ENCODE peak calls at places on chromosomes 2 and 18, in six cellular contexts. N is hepatocyte, Y is OCI-LY7, I is PC-3, E is IMR-90, G is GM12878. U is an unnamed sample.

GRCh38 chr2:36569267-36569860 is 28.6 kb downstream of the FEZ2 start:
- DNase-seq in N (no peak), Y (no peak), I (peak; percentile 34), E (no peak), G (no peak), U (no peak)

GRCh38 chr18:9386872-9387271 is 52.3 kb downstream of the TWSG1 start:
- DNase-seq in N (no peak), Y (no peak), I (no peak), E (no peak), G (no peak), U (no peak)

GRCh38 chr2:216086207-216086893 is 4.6 kb downstream of the TMEM169 start:
- DNase-seq in N (no peak), Y (no peak), I (no peak), E (no peak), G (no peak), U (no peak)

GRCh38 chr18:50644807-50645206 is 84.9 kb downstream of the MAPK4 start:
- DNase-seq in N (peak; percentile 49), Y (no peak), I (peak; percentile 19), E (no peak), G (no peak), U (peak; percentile 54)

GRCh38 chr18:63970803-63971191 is 916 bp downstream of the SERPINB8 start:
- DNase-seq in N (peak; percentile 78), Y (no peak), I (peak; percentile 33), E (peak; percentile 21), G (no peak), U (peak; percentile 48)

GRCh38 chr2:42334220-42334619 is 26.8 kb downstream of the COX7A2L start:
- DNase-seq in N (no peak), Y (no peak), I (no peak), E (no peak), G (no peak), U (no peak)

GRCh38 chr2:99729104-99729503 is 239.3 kb upstream of the REV1 start:
- DNase-seq in N (no peak), Y (no peak), I (no peak), E (peak; percentile 54), G (no peak), U (no peak)

GRCh38 chr18:48777026-48777736 is 173.6 kb downstream of the SMAD7 start:
- DNase-seq in N (peak; percentile 85), Y (peak; percentile 68), I (peak; percentile 30), E (peak; percentile 20), G (no peak), U (peak; percentile 82)

GRCh38 chr2:118593257-118593656 is 254.2 kb downstream of the EN1 start:
- DNase-seq in N (no peak), Y (no peak), I (no peak), E (no peak), G (no peak), U (no peak)

GRCh38 chr2:232897386-232897970 is 27.4 kb downstream of the SNORC start:
- DNase-seq in N (peak; percentile 1), Y (no peak), I (no peak), E (no peak), G (no peak), U (no peak)

GRCh38 chr2:206392118-206392517 is 51.2 kb upstream of the ADAM23 start:
- DNase-seq in N (peak; percentile 46), Y (peak; percentile 48), I (peak; percentile 67), E (peak; percentile 54), G (no peak), U (peak; percentile 45)

GRCh38 chr2:217113496-217113895 is 253.6 kb upstream of the TNP1 start:
- DNase-seq in N (no peak), Y (no peak), I (no peak), E (no peak), G (no peak), U (no peak)

GRCh38 chr18:38932752-38933151 is 1367.2 kb upstream of the CELF4 start:
- DNase-seq in N (no peak), Y (no peak), I (no peak), E (no peak), G (no peak), U (no peak)
- H2AFZ ChIP-seq in N (no peak overlapping the region), Y (no peak overlapping the region), I (no peak overlapping the region), E (no peak overlapping the region), G (peak overlapping the region; percentile 15), U (no peak overlapping the region)

GRCh38 chr2:200533754-200534153 is 7.7 kb downstream of the SGO2 start:
- DNase-seq in N (no peak), Y (no peak), I (no peak), E (no peak), G (no peak), U (no peak)
- H2AFZ ChIP-seq in N (no peak overlapping the region), Y (no peak overlapping the region), I (no peak overlapping the region), E (no peak overlapping the region), G (no peak overlapping the region), U (no peak overlapping the region)

GRCh38 chr2:83695530-83695929 is 763.5 kb downstream of the SUCLG1 start:
- DNase-seq in N (no peak), Y (no peak), I (no peak), E (no peak), G (no peak), U (no peak)
- H2AFZ ChIP-seq in N (no peak overlapping the region), Y (no peak overlapping the region), I (no peak overlapping the region), E (no peak overlapping the region), G (no peak overlapping the region), U (no peak overlapping the region)

GRCh38 chr2:112709703-112710102 is 11.1 kb upstream of the NT5DC4 start:
- DNase-seq in N (no peak), Y (no peak), I (no peak), E (no peak), G (no peak), U (no peak)
- H2AFZ ChIP-seq in N (no peak overlapping the region), Y (no peak overlapping the region), I (no peak overlapping the region), E (no peak overlapping the region), G (peak overlapping the region; percentile 48), U (no peak overlapping the region)

GRCh38 chr18:27413495-27414401 is 228.6 kb upstream of the CHST9 start:
- DNase-seq in N (peak; percentile 19), Y (no peak), I (peak; percentile 96), E (no peak), G (no peak), U (no peak)
- H2AFZ ChIP-seq in N (peak overlapping the region; percentile 3), Y (no peak overlapping the region), I (peak overlapping the region; percentile 45), E (no peak overlapping the region), G (no peak overlapping the region), U (peak overlapping the region; percentile 55)

DNA sequence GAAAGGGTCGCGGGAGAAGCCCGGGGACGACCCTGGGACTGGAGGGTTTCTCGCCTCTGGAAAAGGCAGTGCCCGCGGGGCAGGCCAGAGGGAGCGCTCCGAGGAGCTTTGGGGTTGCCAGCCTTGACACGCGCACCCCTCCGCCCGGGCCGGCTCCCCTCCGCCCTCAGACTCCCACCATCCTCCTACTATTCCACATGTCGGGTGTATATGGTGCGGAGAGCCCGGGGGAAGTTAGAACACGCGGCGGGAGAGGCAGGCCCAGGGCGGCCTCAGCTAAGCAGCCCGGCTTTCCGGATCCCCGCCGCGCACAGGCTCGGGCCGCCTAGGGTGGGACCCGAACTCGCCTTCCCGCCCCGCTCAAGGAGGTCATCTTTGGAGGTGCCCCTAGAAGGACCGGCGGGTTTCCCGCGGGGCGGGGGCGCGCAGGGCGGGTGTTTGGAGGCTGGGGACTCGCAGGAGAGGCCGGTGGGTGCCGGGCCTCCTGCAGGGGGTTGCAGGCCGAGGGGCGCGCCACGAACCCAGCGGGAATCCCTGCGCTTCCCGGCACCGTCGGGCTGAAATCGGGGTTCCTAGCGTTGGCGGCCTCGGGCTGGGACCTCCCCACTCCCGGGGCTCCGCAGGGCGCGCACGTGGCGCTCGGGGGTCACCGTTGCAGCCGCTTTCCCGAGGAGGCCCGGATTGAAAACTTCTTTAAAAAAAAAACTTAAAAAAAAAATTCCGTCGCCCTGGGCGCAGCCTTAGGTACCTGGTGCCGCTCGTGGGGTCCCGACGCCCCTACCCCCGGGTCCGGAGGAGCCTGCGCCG is 3.7 kb downstream of the NFATC1 start:
- DNase-seq in N (no peak), Y (peak; percentile 32), I (no peak), E (no peak), G (no peak), U (no peak)
- H2AFZ ChIP-seq in N (peak overlapping the region; percentile 92), Y (no peak overlapping the region), I (no peak overlapping the region), E (peak overlapping the region; percentile 41), G (peak overlapping the region; percentile 2), U (peak overlapping the region; percentile 97)

GRCh38 chr2:75676464-75676863 is 29.9 kb downstream of the MRPL19 start:
- DNase-seq in N (no peak), Y (no peak), I (no peak), E (no peak), G (no peak), U (no peak)

GRCh38 chr2:75680402-75680801 is 30.3 kb downstream of the GCFC2 start:
- DNase-seq in N (peak; percentile 9), Y (no peak), I (no peak), E (no peak), G (no peak), U (no peak)

GRCh38 chr2:75675908-75676307 is 29.3 kb downstream of the MRPL19 start:
- DNase-seq in N (no peak), Y (no peak), I (no peak), E (no peak), G (no peak), U (no peak)

DNA sequence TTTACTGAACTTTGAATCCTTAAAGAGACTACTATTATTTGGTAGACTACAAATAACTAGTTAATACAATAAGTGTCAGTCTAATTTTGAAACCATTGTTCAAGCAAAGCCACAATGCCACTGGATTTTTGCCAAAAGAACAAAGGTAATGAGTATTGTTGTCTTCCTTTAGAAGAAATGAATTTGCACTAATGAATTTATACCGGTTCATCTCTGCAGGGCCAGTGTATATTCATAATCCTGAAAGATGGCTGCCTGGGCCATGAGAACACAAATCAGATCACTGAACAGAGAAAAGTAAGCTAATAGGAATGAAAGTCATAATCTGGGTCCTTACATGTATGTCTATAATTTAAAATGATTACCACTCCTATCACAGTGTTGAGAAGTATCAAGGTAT is 31.2 kb downstream of the GCFC2 start:
- DNase-seq in N (no peak), Y (no peak), I (no peak), E (no peak), G (no peak), U (no peak)
- H2AFZ ChIP-seq in N (no peak overlapping the region), Y (no peak overlapping the region), I (no peak overlapping the region), E (no peak overlapping the region), G (no peak overlapping the region), U (no peak overlapping the region)